ENCODE peak calls at places on chromosomes 4 and X, in ten cellular contexts. J, W, I, K, M, V, Z, E, A and T are unnamed samples.

GRCh38 chrX:29257516-29257915 is 670.3 kb downstream of the IL1RAPL1 start:
- DNase-seq in K (peak), J (no peak), E (no peak), M (no peak), W (no peak), V (no peak), I (no peak), Z (peak), A (no peak), T (peak)

GRCh38 chrX:6163761-6164160 is 64.9 kb downstream of the NLGN4X start:
- DNase-seq in A (no peak), W (no peak), E (no peak), J (no peak), I (no peak), M (no peak), V (no peak), K (peak), Z (no peak), T (no peak)

GRCh38 chrX:28582494-28582893 is 4.8 kb upstream of the IL1RAPL1 start:
- DNase-seq in A (no peak), I (no peak), E (no peak), W (no peak), K (no peak), J (no peak), Z (no peak), V (no peak), M (no peak), T (peak)

GRCh38 chrX:68416592-68416991 is 16.7 kb downstream of the OPHN1 start:
- DNase-seq in J (no peak), V (no peak), K (peak), M (no peak), E (no peak), W (peak), I (no peak), A (no peak), Z (peak), T (peak)

GRCh38 chrX:54042609-54043010 is 1.7 kb downstream of the PHF8 start:
- DNase-seq in J (peak), V (peak), A (peak), Z (peak), I (peak), W (peak), K (peak), E (peak), M (peak), T (peak)

GRCh38 chrX:77003956-77004355 is 443.2 kb upstream of the FGF16 start:
- DNase-seq in J (no peak), W (no peak), E (no peak), M (no peak), V (no peak), Z (peak), K (no peak), A (no peak), I (peak), T (no peak)

GRCh38 chrX:312621-313331 is 5.8 kb downstream of the GTPBP6 start:
- DNase-seq in K (no peak), V (no peak), M (no peak), I (no peak), W (no peak), A (no peak), E (no peak), Z (no peak), J (peak), T (no peak)

GRCh38 chr4:1113311-1114009 is at the start of gene RNF212:
- DNase-seq in Z (no peak), K (peak), E (peak), J (no peak), A (peak), I (no peak), W (peak), M (no peak), V (peak), T (peak)

GRCh38 chrX:40434947-40435346 is 145.8 kb upstream of the ATP6AP2 start:
- DNase-seq in Z (peak), J (no peak), V (no peak), M (no peak), A (peak), W (no peak), E (peak), I (no peak), K (peak), T (peak)

GRCh38 chrX:19670854-19671620 is 155.7 kb upstream of the MAP3K15 start:
- DNase-seq in K (peak), A (peak), Z (peak), V (no peak), J (peak), M (peak), E (no peak), W (peak), I (no peak), T (peak)

GRCh38 chr4:148442830-148443549 is 776 bp upstream of the NR3C2 start:
- DNase-seq in J (peak), W (peak), E (peak), V (no peak), M (no peak), Z (peak), K (no peak), A (no peak), I (no peak), T (peak)

GRCh38 chrX:40094041-40094899 is 3.5 kb downstream of the BCOR start:
- DNase-seq in E (peak), V (no peak), K (peak), A (peak), W (peak), Z (peak), I (peak), M (no peak), J (peak), T (peak)

GRCh38 chrX:46327229-46328081 is 217.8 kb downstream of the ZNF674 start:
- DNase-seq in Z (peak), A (peak), M (peak), I (no peak), W (peak), E (peak), J (no peak), K (no peak), V (no peak), T (peak)

GRCh38 chrX:43000121-43000520 is 222.2 kb upstream of the PPP1R2C start:
- DNase-seq in A (no peak), E (no peak), W (peak), V (no peak), I (no peak), J (no peak), M (no peak), K (no peak), Z (no peak), T (no peak)

GRCh38 chr4:169070071-169070894 is 60.2 kb upstream of the CBR4 start:
- DNase-seq in V (no peak), W (peak), J (no peak), A (peak), Z (peak), E (no peak), M (peak), I (no peak), K (peak), T (no peak)

GRCh38 chrX:23578079-23578478 is 89.2 kb upstream of the PRDX4 start:
- DNase-seq in V (no peak), J (no peak), K (no peak), I (no peak), M (peak), W (no peak), Z (peak), A (no peak), E (no peak), T (no peak)

GRCh38 chr4:155889036-155889793 is 14.3 kb upstream of the TDO2 start:
- DNase-seq in M (peak), V (no peak), E (no peak), I (no peak), J (no peak), K (peak), W (peak), Z (peak), A (no peak), T (peak)

GRCh38 chr4:3336389-3337356 is 43.9 kb downstream of the RGS12 start:
- DNase-seq in J (no peak), Z (no peak), V (no peak), K (no peak), I (no peak), A (no peak), M (no peak), E (no peak), W (peak), T (no peak)

GRCh38 chrX:101287402-101287801 is 3.7 kb downstream of the TAF7L start:
- DNase-seq in E (peak), W (peak), K (peak), Z (peak), V (no peak), M (peak), J (no peak), I (no peak), A (peak), T (peak)

GRCh38 chr4:8862800-8863758 is 8.6 kb downstream of the HMX1 start:
- DNase-seq in I (no peak), V (no peak), M (no peak), E (no peak), J (no peak), K (no peak), Z (no peak), A (peak), W (no peak), T (no peak)

GRCh38 chr4:176780995-176781738 is 11.6 kb downstream of the VEGFC start:
- DNase-seq in W (peak), A (no peak), K (peak), M (no peak), Z (peak), V (no peak), I (no peak), J (no peak), E (no peak), T (peak)

GRCh38 chrX:103073442-103073841 is 9.5 kb upstream of the BEX1 start:
- DNase-seq in E (no peak), J (no peak), M (peak), V (no peak), Z (peak), I (no peak), K (no peak), A (no peak), W (no peak), T (no peak)

GRCh38 chrX:154381271-154381670 is 2.2 kb downstream of the EMD start:
- DNase-seq in Z (no peak), E (no peak), M (no peak), W (no peak), K (no peak), I (no peak), J (no peak), V (no peak), A (peak), T (no peak)

GRCh38 chr4:74438661-74439060 is 6.3 kb upstream of the AREG start:
- DNase-seq in I (no peak), M (no peak), E (no peak), J (no peak), V (no peak), K (no peak), Z (no peak), A (no peak), W (no peak), T (no peak)

GRCh38 chrX:115912372-115912897 is 258.1 kb upstream of the AGTR2 start:
- DNase-seq in E (no peak), Z (no peak), J (no peak), I (no peak), M (no peak), K (peak), W (no peak), A (peak), V (no peak), T (no peak)
- H3K4me3 ChIP-seq in E (no peak), Z (no peak), J (no peak), I (no peak), M (no peak), K (no peak), W (no peak), A (no peak), V (no peak), T (no peak)

DNA sequence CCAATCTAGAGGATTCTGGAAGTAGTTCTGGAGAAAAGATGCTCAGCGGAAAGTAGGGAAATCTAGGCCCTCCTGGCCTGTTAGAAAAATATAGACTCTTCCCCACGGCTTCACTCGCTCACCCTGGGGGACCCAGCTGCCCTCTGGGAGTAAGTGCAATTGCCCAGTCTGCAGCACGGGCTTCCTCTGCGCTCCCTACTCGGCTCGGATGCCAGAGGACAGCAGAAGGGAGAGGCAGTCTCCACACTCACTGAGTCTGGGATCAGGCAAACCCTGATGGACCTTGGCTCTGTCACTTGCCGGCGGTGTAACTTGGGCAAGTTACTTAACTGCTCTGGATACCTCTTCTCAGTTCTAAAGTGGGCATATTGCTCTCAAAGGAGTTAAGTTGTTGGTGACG is 2.1 kb downstream of the SHISA3 start:
- DNase-seq in E (no peak), A (peak), K (no peak), J (no peak), V (no peak), Z (no peak), M (no peak), I (no peak), W (peak), T (no peak)
- H3K4me3 ChIP-seq in E (peak), A (peak), K (no peak), J (peak), V (no peak), Z (peak), M (no peak), I (no peak), W (peak), T (no peak)

GRCh38 chr4:14532436-14532835 is 469.8 kb upstream of the CPEB2 start:
- DNase-seq in K (no peak), W (no peak), Z (no peak), J (no peak), V (no peak), E (no peak), A (no peak), I (no peak), M (no peak), T (no peak)
- H3K4me3 ChIP-seq in K (no peak), W (no peak), Z (no peak), J (no peak), V (no peak), E (no peak), A (no peak), I (no peak), M (no peak), T (no peak)

GRCh38 chr4:38021751-38022150 is 61.6 kb downstream of the PTTG2 start:
- DNase-seq in V (no peak), M (no peak), I (no peak), A (no peak), Z (no peak), J (no peak), E (no peak), K (no peak), W (no peak), T (no peak)

GRCh38 chr4:38025665-38026064 is 65.5 kb downstream of the PTTG2 start:
- DNase-seq in V (no peak), W (no peak), K (no peak), M (no peak), I (no peak), A (no peak), J (no peak), Z (no peak), E (peak), T (no peak)

GRCh38 chr4:38024203-38024504 is 64.0 kb downstream of the PTTG2 start:
- DNase-seq in W (no peak), J (no peak), V (no peak), E (peak), M (no peak), A (no peak), K (peak), I (no peak), Z (no peak), T (no peak)

GRCh38 chr4:38026138-38026740 is 66.0 kb downstream of the PTTG2 start:
- DNase-seq in I (no peak), M (no peak), Z (no peak), J (peak), V (no peak), W (no peak), A (no peak), K (no peak), E (no peak), T (no peak)

GRCh38 chr4:38023347-38024202 is 63.4 kb downstream of the PTTG2 start:
- DNase-seq in V (no peak), E (no peak), W (peak), A (no peak), Z (no peak), J (no peak), K (peak), M (no peak), I (no peak), T (no peak)
- H3K4me3 ChIP-seq in V (no peak), E (no peak), W (no peak), A (no peak), Z (no peak), J (peak), K (peak), M (no peak), I (no peak), T (no peak)

GRCh38 chr4:167885071-167885470 is 207.3 kb upstream of the ANXA10 start:
- DNase-seq in I (no peak), E (no peak), V (no peak), Z (peak), W (no peak), M (no peak), J (no peak), A (peak), K (no peak), T (no peak)
- H3K4me3 ChIP-seq in I (no peak), E (no peak), V (no peak), Z (no peak), W (no peak), M (no peak), J (no peak), A (no peak), K (no peak), T (no peak)

GRCh38 chrX:49269010-49269767 is 404 bp upstream of the PPP1R3F start:
- DNase-seq in A (peak), Z (peak), J (peak), W (peak), M (peak), K (peak), V (peak), I (peak), E (peak), T (peak)

GRCh38 chrX:49270249-49270921 is 792 bp downstream of the PPP1R3F start:
- DNase-seq in J (no peak), Z (no peak), I (no peak), V (no peak), W (no peak), A (peak), E (no peak), M (no peak), K (no peak), T (no peak)

GRCh38 chrX:49269768-49270248 is at the start of gene PPP1R3F:
- DNase-seq in E (no peak), Z (no peak), A (no peak), K (no peak), V (no peak), J (no peak), M (no peak), I (no peak), W (peak), T (no peak)

GRCh38 chrX:49266536-49267445 is 2.3 kb upstream of the FOXP3 start:
- DNase-seq in J (no peak), Z (no peak), I (no peak), M (no peak), W (no peak), V (no peak), A (no peak), E (no peak), K (no peak), T (no peak)

GRCh38 chrX:49268702-49269009 is 937 bp upstream of the PPP1R3F start:
- DNase-seq in M (no peak), V (no peak), E (no peak), W (no peak), I (no peak), K (no peak), A (no peak), J (no peak), Z (no peak), T (no peak)
- H3K4me3 ChIP-seq in M (peak), V (peak), E (peak), W (peak), I (peak), K (peak), A (peak), J (peak), Z (peak), T (peak)

GRCh38 chr4:153464068-153464467 is 2.1 kb upstream of the TMEM131L start:
- DNase-seq in M (no peak), A (no peak), V (no peak), I (no peak), Z (peak), W (peak), E (no peak), K (no peak), J (no peak), T (no peak)
- H3K4me3 ChIP-seq in M (no peak), A (no peak), V (no peak), I (no peak), Z (no peak), W (no peak), E (no peak), K (no peak), J (no peak), T (no peak)

GRCh38 chr4:54065282-54066087 is 1.1 kb upstream of the CHIC2 start:
- DNase-seq in Z (peak), I (no peak), M (peak), A (no peak), W (peak), J (no peak), E (peak), K (peak), V (no peak), T (no peak)
- H3K4me3 ChIP-seq in Z (no peak), I (peak), M (no peak), A (peak), W (no peak), J (peak), E (peak), K (peak), V (no peak), T (peak)

GRCh38 chrX:153225438-153226098 is 46.5 kb downstream of the MAGEA1 start:
- DNase-seq in Z (no peak), E (no peak), J (no peak), V (no peak), K (no peak), A (no peak), W (no peak), M (no peak), I (no peak), T (no peak)

DNA sequence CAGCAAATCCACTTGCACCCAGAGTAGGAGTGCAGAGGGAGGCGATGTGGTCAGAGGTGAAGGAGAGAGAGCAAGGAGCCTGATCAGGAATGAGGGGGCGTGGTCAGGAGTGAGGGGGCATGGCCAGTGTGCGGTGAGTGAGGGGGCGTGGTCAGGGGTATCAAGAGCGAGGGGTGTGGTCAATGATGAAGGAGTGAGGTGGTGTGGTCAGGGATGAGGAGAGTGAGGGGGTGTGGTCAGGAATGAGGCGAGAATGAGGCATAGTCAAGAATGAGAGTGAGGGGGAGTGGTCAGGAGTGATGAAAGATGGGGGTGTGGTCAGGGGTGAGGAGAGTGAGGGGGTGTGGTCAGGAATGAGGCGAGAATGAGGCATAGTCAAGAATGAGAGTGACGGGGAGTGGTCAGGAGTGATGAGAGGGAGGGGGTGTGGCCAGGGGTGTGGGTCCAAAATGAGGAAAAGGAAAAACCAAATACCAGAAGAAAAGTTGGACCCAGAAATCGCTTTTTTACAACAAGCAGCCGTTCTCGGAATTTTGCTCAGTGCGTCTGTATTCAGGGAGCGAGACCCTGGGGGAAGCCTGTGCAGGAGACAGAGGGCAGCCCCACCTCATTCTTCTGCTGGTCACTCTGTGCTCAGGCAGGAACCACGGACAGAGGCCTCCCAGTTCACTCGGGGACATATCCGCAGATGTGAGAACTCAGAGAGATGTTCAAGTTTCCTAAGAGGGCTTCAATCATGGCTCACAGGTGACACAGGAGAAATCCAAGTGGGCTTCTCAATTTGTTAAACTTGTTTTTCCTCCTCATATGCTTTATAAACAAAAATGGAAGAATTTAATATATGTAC is 47.5 kb downstream of the MAGEA1 start:
- DNase-seq in J (no peak), W (no peak), Z (peak), E (peak), V (no peak), I (no peak), K (peak), A (peak), M (peak), T (peak)
- H3K4me3 ChIP-seq in J (no peak), W (no peak), Z (no peak), E (no peak), V (no peak), I (no peak), K (no peak), A (peak), M (no peak), T (no peak)